ENCODE peak calls at places on chromosomes 13 and 19, in seven cellular contexts. M is GM13976; S is DMS 273 treated with DMSO at 0.1 percent for 48 hours; A is stimulated activated CD4-positive, alpha-beta T cell treated with anti-CD3 and anti-CD28 coated beads, Interleukin-4, amount 100 ng/mL, for 1 hour; D is GM19239; L is T-helper 9 cell; H is stimulated activated CD8-positive, alpha-beta memory T cell treated with anti-CD3 and anti-CD28 coated beads, Interleukin-2, amount 100 ng/mL, for 48 hours. R is an unnamed sample.

GRCh38 chr19:57907394-57907793 is 9.0 kb downstream of the ZNF417 start:
- DNase-seq in M (no peak), S (no peak), A (no peak), D (no peak), L (no peak), H (no peak), R (no peak)

GRCh38 chr19:52138614-52139290 is 986 bp downstream of the ZNF616 start:
- DNase-seq in M (peak), S (peak), A (peak), D (peak), L (no peak), H (peak), R (no peak)

GRCh38 chr19:55118401-55118991 is 1.1 kb upstream of the PPP1R12C start:
- DNase-seq in M (no peak), S (no peak), A (no peak), D (no peak), L (no peak), H (peak), R (no peak)

GRCh38 chr19:6753178-6754031 is 13.8 kb downstream of the SH2D3A start:
- DNase-seq in M (peak), S (no peak), A (peak), D (peak), L (peak), H (peak), R (no peak)

GRCh38 chr19:46256855-46257254 is 27.3 kb downstream of the IGFL1 start:
- DNase-seq in M (no peak), S (no peak), A (no peak), D (no peak), L (no peak), H (no peak), R (no peak)

GRCh38 chr19:13873776-13874515 is 3.0 kb upstream of the NANOS3 start:
- DNase-seq in M (no peak), S (no peak), A (no peak), D (no peak), L (no peak), H (no peak), R (no peak)

GRCh38 chr19:18167975-18168645 is 5.5 kb upstream of the IFI30 start:
- DNase-seq in M (peak), S (no peak), A (peak), D (peak), L (peak), H (peak), R (no peak)

GRCh38 chr19:14021474-14021873 is 6.5 kb upstream of the RLN3 start:
- DNase-seq in M (no peak), S (peak), A (no peak), D (no peak), L (no peak), H (no peak), R (no peak)

GRCh38 chr19:47272448-47273312 is 2.0 kb upstream of the INAFM1 start:
- DNase-seq in M (peak), S (no peak), A (peak), D (peak), L (peak), H (peak), R (peak)

GRCh38 chr19:34348899-34349487 is 16.0 kb upstream of the GPI start:
- DNase-seq in M (no peak), S (no peak), A (no peak), D (no peak), L (no peak), H (no peak), R (no peak)

GRCh38 chr19:18020212-18021067 is 12.5 kb downstream of the ARRDC2 start:
- DNase-seq in M (peak), S (no peak), A (no peak), D (no peak), L (no peak), H (no peak), R (no peak)

GRCh38 chr13:97224544-97225324 is 2.6 kb downstream of the MBNL2 start:
- DNase-seq in M (no peak), S (no peak), A (no peak), D (no peak), L (peak), H (no peak), R (no peak)

GRCh38 chr19:12703056-12703455 is 6.6 kb upstream of the FBXW9 start:
- DNase-seq in M (no peak), S (peak), A (no peak), D (no peak), L (no peak), H (peak), R (no peak)

GRCh38 chr19:38888876-38889275 is 10.5 kb downstream of the SIRT2 start:
- DNase-seq in M (no peak), S (no peak), A (no peak), D (no peak), L (no peak), H (no peak), R (no peak)

GRCh38 chr13:111270765-111271164 is 49.7 kb upstream of the TEX29 start:
- DNase-seq in M (no peak), S (no peak), A (no peak), D (no peak), L (no peak), H (no peak), R (no peak)

GRCh38 chr19:34994286-34994642 is 5.9 kb upstream of the GRAMD1A start:
- DNase-seq in M (no peak), S (no peak), A (no peak), D (no peak), L (no peak), H (no peak), R (no peak)

GRCh38 chr19:48900477-48901452 is 653 bp downstream of the NUCB1 start:
- DNase-seq in M (peak), S (no peak), A (no peak), D (peak), L (no peak), H (no peak), R (no peak)

GRCh38 chr13:50437252-50437651 is 406.2 kb downstream of the DLEU7 start:
- DNase-seq in M (no peak), S (no peak), A (no peak), D (no peak), L (no peak), H (no peak), R (no peak)

GRCh38 chr13:43763143-43763759 is 23.5 kb downstream of the ENOX1 start:
- DNase-seq in M (no peak), S (no peak), A (no peak), D (no peak), L (no peak), H (no peak), R (no peak)

GRCh38 chr13:79407349-79407979 is 1.4 kb upstream of the RBM26 start:
- DNase-seq in M (no peak), S (no peak), A (no peak), D (no peak), L (no peak), H (no peak), R (no peak)